ENCODE peak calls at places on chromosomes 6 and 20, in eight cellular contexts. One of them, this sample, is unnamed.

GRCh38 chr6:116012471-116012949 is 48.2 kb downstream of the FRK start:
- DNase-seq in tibial nerve: no peak
- DNase-seq in CD8-positive, alpha-beta memory T cell: no peak
- DNase-seq in CD4-positive, alpha-beta memory T cell: no peak
- DNase-seq in thoracic aorta: no peak
- DNase-seq in naive thymus-derived CD4-positive, alpha-beta T cell: no peak
- DNase-seq in CD8-positive, alpha-beta T cell: no peak
- DNase-seq in effector memory CD4-positive, alpha-beta T cell: no peak
- DNase-seq in this sample: no peak

GRCh38 chr6:111658445-111659154 is 52.9 kb upstream of the TRAF3IP2 start:
- DNase-seq in tibial nerve: no peak
- DNase-seq in CD8-positive, alpha-beta memory T cell: no peak
- DNase-seq in CD4-positive, alpha-beta memory T cell: no peak
- DNase-seq in thoracic aorta: no peak
- DNase-seq in naive thymus-derived CD4-positive, alpha-beta T cell: no peak
- DNase-seq in CD8-positive, alpha-beta T cell: no peak
- DNase-seq in effector memory CD4-positive, alpha-beta T cell: no peak
- DNase-seq in this sample: no peak

GRCh38 chr20:23116301-23117089 is 30.4 kb upstream of the CD93 start:
- DNase-seq in tibial nerve: no peak
- DNase-seq in CD8-positive, alpha-beta memory T cell: no peak
- DNase-seq in CD4-positive, alpha-beta memory T cell: no peak
- DNase-seq in thoracic aorta: no peak
- DNase-seq in naive thymus-derived CD4-positive, alpha-beta T cell: no peak
- DNase-seq in CD8-positive, alpha-beta T cell: no peak
- DNase-seq in effector memory CD4-positive, alpha-beta T cell: no peak
- DNase-seq in this sample: no peak

GRCh38 chr20:20837574-20838021 is 125.2 kb upstream of the RALGAPA2 start:
- DNase-seq in tibial nerve: peak; percentile 28
- DNase-seq in CD8-positive, alpha-beta memory T cell: no peak
- DNase-seq in CD4-positive, alpha-beta memory T cell: no peak
- DNase-seq in thoracic aorta: no peak
- DNase-seq in naive thymus-derived CD4-positive, alpha-beta T cell: no peak
- DNase-seq in CD8-positive, alpha-beta T cell: peak; percentile 21
- DNase-seq in effector memory CD4-positive, alpha-beta T cell: no peak
- DNase-seq in this sample: peak; percentile 36

GRCh38 chr6:116118608-116119007 is 7.3 kb downstream of the COL10A1 start:
- DNase-seq in tibial nerve: no peak
- DNase-seq in CD8-positive, alpha-beta memory T cell: no peak
- DNase-seq in CD4-positive, alpha-beta memory T cell: no peak
- DNase-seq in thoracic aorta: no peak
- DNase-seq in naive thymus-derived CD4-positive, alpha-beta T cell: no peak
- DNase-seq in CD8-positive, alpha-beta T cell: no peak
- DNase-seq in effector memory CD4-positive, alpha-beta T cell: no peak
- DNase-seq in this sample: no peak

GRCh38 chr6:3147914-3148757 is 9.2 kb downstream of the TUBB2A start:
- DNase-seq in tibial nerve: no peak
- DNase-seq in CD8-positive, alpha-beta memory T cell: no peak
- DNase-seq in CD4-positive, alpha-beta memory T cell: no peak
- DNase-seq in thoracic aorta: no peak
- DNase-seq in naive thymus-derived CD4-positive, alpha-beta T cell: no peak
- DNase-seq in CD8-positive, alpha-beta T cell: no peak
- DNase-seq in effector memory CD4-positive, alpha-beta T cell: no peak
- DNase-seq in this sample: no peak

GRCh38 chr6:62285612-62286469 is at the start of gene KHDRBS2:
- DNase-seq in tibial nerve: peak; percentile 56
- DNase-seq in CD8-positive, alpha-beta memory T cell: no peak
- DNase-seq in CD4-positive, alpha-beta memory T cell: no peak
- DNase-seq in thoracic aorta: peak; percentile 7
- DNase-seq in naive thymus-derived CD4-positive, alpha-beta T cell: no peak
- DNase-seq in CD8-positive, alpha-beta T cell: peak; percentile 20
- DNase-seq in effector memory CD4-positive, alpha-beta T cell: no peak
- DNase-seq in this sample: peak; percentile 76

GRCh38 chr6:109450801-109451200 is 4.8 kb downstream of the MICAL1 start:
- DNase-seq in tibial nerve: no peak
- DNase-seq in CD8-positive, alpha-beta memory T cell: no peak
- DNase-seq in CD4-positive, alpha-beta memory T cell: no peak
- DNase-seq in thoracic aorta: no peak
- DNase-seq in naive thymus-derived CD4-positive, alpha-beta T cell: no peak
- DNase-seq in CD8-positive, alpha-beta T cell: no peak
- DNase-seq in effector memory CD4-positive, alpha-beta T cell: no peak
- DNase-seq in this sample: no peak

GRCh38 chr20:15547109-15547508 is 1026.1 kb downstream of the KIF16B start:
- DNase-seq in tibial nerve: no peak
- DNase-seq in CD8-positive, alpha-beta memory T cell: no peak
- DNase-seq in CD4-positive, alpha-beta memory T cell: no peak
- DNase-seq in thoracic aorta: no peak
- DNase-seq in naive thymus-derived CD4-positive, alpha-beta T cell: no peak
- DNase-seq in CD8-positive, alpha-beta T cell: no peak
- DNase-seq in effector memory CD4-positive, alpha-beta T cell: no peak
- DNase-seq in this sample: no peak

GRCh38 chr20:15544727-15545126 is 1028.5 kb downstream of the KIF16B start:
- DNase-seq in tibial nerve: no peak
- DNase-seq in CD8-positive, alpha-beta memory T cell: no peak
- DNase-seq in CD4-positive, alpha-beta memory T cell: no peak
- DNase-seq in thoracic aorta: no peak
- DNase-seq in naive thymus-derived CD4-positive, alpha-beta T cell: no peak
- DNase-seq in CD8-positive, alpha-beta T cell: no peak
- DNase-seq in effector memory CD4-positive, alpha-beta T cell: no peak
- DNase-seq in this sample: no peak

GRCh38 chr20:15546624-15547023 is 1026.6 kb downstream of the KIF16B start:
- DNase-seq in tibial nerve: no peak
- DNase-seq in CD8-positive, alpha-beta memory T cell: no peak
- DNase-seq in CD4-positive, alpha-beta memory T cell: no peak
- DNase-seq in thoracic aorta: no peak
- DNase-seq in naive thymus-derived CD4-positive, alpha-beta T cell: no peak
- DNase-seq in CD8-positive, alpha-beta T cell: no peak
- DNase-seq in effector memory CD4-positive, alpha-beta T cell: no peak
- DNase-seq in this sample: no peak

DNA sequence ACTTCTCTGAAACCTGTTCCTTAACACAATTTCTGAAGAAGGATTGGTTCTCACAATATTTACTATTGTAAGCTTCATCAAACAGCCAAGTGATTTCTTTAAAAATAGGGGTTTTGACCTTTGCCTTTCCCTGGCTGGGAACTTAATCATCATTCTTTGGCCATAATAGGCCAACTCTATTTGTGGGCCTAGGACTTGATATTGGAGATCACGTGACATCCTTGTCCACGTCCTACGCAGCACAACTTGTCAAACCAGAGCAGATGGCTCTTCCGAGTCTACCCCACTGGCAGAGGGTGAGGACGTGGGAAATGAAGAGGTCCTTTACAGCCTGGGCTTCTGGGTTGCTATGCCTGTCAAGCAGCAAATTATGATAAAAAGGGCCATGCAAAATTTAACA is 1030.6 kb downstream of the KIF16B start:
- DNase-seq in tibial nerve: no peak
- DNase-seq in CD8-positive, alpha-beta memory T cell: no peak
- DNase-seq in CD4-positive, alpha-beta memory T cell: no peak
- DNase-seq in thoracic aorta: no peak
- DNase-seq in naive thymus-derived CD4-positive, alpha-beta T cell: no peak
- DNase-seq in CD8-positive, alpha-beta T cell: no peak
- DNase-seq in effector memory CD4-positive, alpha-beta T cell: no peak
- DNase-seq in this sample: no peak
- H3K9me3 ChIP-seq in tibial nerve: no peaks in the 10 kb centered on the region
- H3K9me3 ChIP-seq in CD8-positive, alpha-beta memory T cell: no peaks in the 10 kb centered on the region
- H3K9me3 ChIP-seq in CD4-positive, alpha-beta memory T cell: no peaks in the 10 kb centered on the region
- H3K9me3 ChIP-seq in thoracic aorta: no peaks in the 10 kb centered on the region
- H3K9me3 ChIP-seq in naive thymus-derived CD4-positive, alpha-beta T cell: no peaks in the 10 kb centered on the region
- H3K9me3 ChIP-seq in CD8-positive, alpha-beta T cell: no peaks in the 10 kb centered on the region
- H3K9me3 ChIP-seq in effector memory CD4-positive, alpha-beta T cell: no peaks in the 10 kb centered on the region
- H3K9me3 ChIP-seq in this sample: no peaks in the 10 kb centered on the region

DNA sequence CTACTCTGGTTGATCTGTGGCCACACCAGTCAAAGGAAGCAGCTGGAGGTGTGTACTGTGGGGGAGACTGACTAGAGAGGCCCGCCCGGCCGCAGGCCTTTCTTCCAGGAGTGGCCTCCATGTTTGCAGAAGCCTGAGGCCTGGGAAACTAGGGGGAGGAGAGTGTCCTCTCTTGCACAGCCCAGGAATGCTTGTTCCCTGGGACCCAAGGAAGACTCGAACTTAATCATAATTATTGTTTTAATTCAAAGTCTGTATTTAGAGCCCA is 23.1 kb downstream of the BNIP5 start:
- DNase-seq in tibial nerve: no peak
- DNase-seq in CD8-positive, alpha-beta memory T cell: no peak
- DNase-seq in CD4-positive, alpha-beta memory T cell: no peak
- DNase-seq in thoracic aorta: no peak
- DNase-seq in naive thymus-derived CD4-positive, alpha-beta T cell: no peak
- DNase-seq in CD8-positive, alpha-beta T cell: no peak
- DNase-seq in effector memory CD4-positive, alpha-beta T cell: no peak
- DNase-seq in this sample: no peak
- H3K27me3 ChIP-seq in tibial nerve: no peaks in the 10 kb centered on the region
- H3K27me3 ChIP-seq in CD8-positive, alpha-beta memory T cell: no peaks in the 10 kb centered on the region
- H3K27me3 ChIP-seq in CD4-positive, alpha-beta memory T cell: no peaks in the 10 kb centered on the region
- H3K27me3 ChIP-seq in thoracic aorta: no peaks in the 10 kb centered on the region
- H3K27me3 ChIP-seq in naive thymus-derived CD4-positive, alpha-beta T cell: no peaks in the 10 kb centered on the region
- H3K27me3 ChIP-seq in CD8-positive, alpha-beta T cell: no peaks in the 10 kb centered on the region
- H3K27me3 ChIP-seq in effector memory CD4-positive, alpha-beta T cell: no peaks in the 10 kb centered on the region
- H3K27me3 ChIP-seq in this sample: peaks cover 62% of the 10 kb centered on the region

GRCh38 chr6:168716581-168716980 is 275.6 kb downstream of the SMOC2 start:
- DNase-seq in tibial nerve: no peak
- DNase-seq in CD8-positive, alpha-beta memory T cell: no peak
- DNase-seq in CD4-positive, alpha-beta memory T cell: no peak
- DNase-seq in thoracic aorta: no peak
- DNase-seq in naive thymus-derived CD4-positive, alpha-beta T cell: no peak
- DNase-seq in CD8-positive, alpha-beta T cell: no peak
- DNase-seq in effector memory CD4-positive, alpha-beta T cell: no peak
- DNase-seq in this sample: no peak

GRCh38 chr6:168714547-168715260 is 273.7 kb downstream of the SMOC2 start:
- DNase-seq in tibial nerve: no peak
- DNase-seq in CD8-positive, alpha-beta memory T cell: no peak
- DNase-seq in CD4-positive, alpha-beta memory T cell: no peak
- DNase-seq in thoracic aorta: no peak
- DNase-seq in naive thymus-derived CD4-positive, alpha-beta T cell: no peak
- DNase-seq in CD8-positive, alpha-beta T cell: no peak
- DNase-seq in effector memory CD4-positive, alpha-beta T cell: no peak
- DNase-seq in this sample: no peak

GRCh38 chr6:168717491-168717890 is 276.5 kb downstream of the SMOC2 start:
- DNase-seq in tibial nerve: no peak
- DNase-seq in CD8-positive, alpha-beta memory T cell: no peak
- DNase-seq in CD4-positive, alpha-beta memory T cell: no peak
- DNase-seq in thoracic aorta: no peak
- DNase-seq in naive thymus-derived CD4-positive, alpha-beta T cell: no peak
- DNase-seq in CD8-positive, alpha-beta T cell: no peak
- DNase-seq in effector memory CD4-positive, alpha-beta T cell: no peak
- DNase-seq in this sample: no peak

GRCh38 chr6:168713839-168714238 is 272.9 kb downstream of the SMOC2 start:
- DNase-seq in tibial nerve: no peak
- DNase-seq in CD8-positive, alpha-beta memory T cell: no peak
- DNase-seq in CD4-positive, alpha-beta memory T cell: no peak
- DNase-seq in thoracic aorta: no peak
- DNase-seq in naive thymus-derived CD4-positive, alpha-beta T cell: no peak
- DNase-seq in CD8-positive, alpha-beta T cell: no peak
- DNase-seq in effector memory CD4-positive, alpha-beta T cell: no peak
- DNase-seq in this sample: no peak

DNA sequence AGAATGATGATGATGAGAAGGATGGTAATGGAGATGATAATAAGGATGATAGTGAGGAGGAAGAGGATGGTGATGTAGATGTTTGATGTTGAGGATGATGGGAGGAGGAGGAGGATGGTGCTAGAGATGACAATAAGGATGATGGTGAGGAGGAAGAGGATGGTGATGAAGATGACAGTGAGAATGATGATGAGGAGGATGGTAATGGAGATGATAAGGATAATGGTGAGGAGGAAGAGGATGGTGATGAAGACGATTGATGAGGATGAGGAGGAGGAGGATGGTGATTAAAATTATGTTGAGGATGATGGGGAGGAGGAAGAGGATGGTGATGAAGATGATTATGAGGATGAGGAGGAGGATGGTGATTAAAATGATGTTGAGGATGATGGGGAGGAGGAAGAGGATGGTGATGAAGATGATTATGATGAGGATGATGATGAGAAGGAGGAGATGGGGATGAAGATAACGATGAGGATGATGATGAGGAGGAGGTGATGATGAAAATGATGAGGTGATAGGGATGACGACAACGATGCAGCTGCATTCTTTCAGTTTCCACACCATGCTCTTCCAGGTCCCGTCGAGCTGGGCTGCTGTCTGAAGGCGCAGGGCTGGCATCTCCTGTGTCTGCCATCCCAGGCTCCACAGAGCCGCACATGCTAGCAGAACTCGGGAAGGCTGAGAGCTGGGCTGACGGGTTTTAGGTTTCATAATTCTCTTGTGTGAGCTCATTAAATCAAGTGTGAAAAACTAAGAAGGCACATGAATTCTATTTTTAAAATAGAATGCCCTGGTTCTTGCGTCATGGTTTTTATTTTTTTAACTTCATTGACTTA is 274.9 kb downstream of the SMOC2 start:
- DNase-seq in tibial nerve: no peak
- DNase-seq in CD8-positive, alpha-beta memory T cell: no peak
- DNase-seq in CD4-positive, alpha-beta memory T cell: peak; percentile 4
- DNase-seq in thoracic aorta: no peak
- DNase-seq in naive thymus-derived CD4-positive, alpha-beta T cell: no peak
- DNase-seq in CD8-positive, alpha-beta T cell: no peak
- DNase-seq in effector memory CD4-positive, alpha-beta T cell: no peak
- DNase-seq in this sample: no peak
- H3K9me3 ChIP-seq in tibial nerve: peaks cover 8% of the 10 kb centered on the region
- H3K9me3 ChIP-seq in CD8-positive, alpha-beta memory T cell: no peaks in the 10 kb centered on the region
- H3K9me3 ChIP-seq in CD4-positive, alpha-beta memory T cell: no peaks in the 10 kb centered on the region
- H3K9me3 ChIP-seq in thoracic aorta: no peaks in the 10 kb centered on the region
- H3K9me3 ChIP-seq in naive thymus-derived CD4-positive, alpha-beta T cell: no peaks in the 10 kb centered on the region
- H3K9me3 ChIP-seq in CD8-positive, alpha-beta T cell: no peaks in the 10 kb centered on the region
- H3K9me3 ChIP-seq in effector memory CD4-positive, alpha-beta T cell: no peaks in the 10 kb centered on the region
- H3K9me3 ChIP-seq in this sample: no peaks in the 10 kb centered on the region

GRCh38 chr6:10402648-10403311 is 12.1 kb downstream of the TFAP2A start:
- DNase-seq in tibial nerve: no peak
- DNase-seq in CD8-positive, alpha-beta memory T cell: no peak
- DNase-seq in CD4-positive, alpha-beta memory T cell: no peak
- DNase-seq in thoracic aorta: no peak
- DNase-seq in naive thymus-derived CD4-positive, alpha-beta T cell: no peak
- DNase-seq in CD8-positive, alpha-beta T cell: no peak
- DNase-seq in effector memory CD4-positive, alpha-beta T cell: no peak
- DNase-seq in this sample: no peak

GRCh38 chr6:10401632-10402223 is 13.1 kb downstream of the TFAP2A start:
- DNase-seq in tibial nerve: no peak
- DNase-seq in CD8-positive, alpha-beta memory T cell: no peak
- DNase-seq in CD4-positive, alpha-beta memory T cell: no peak
- DNase-seq in thoracic aorta: no peak
- DNase-seq in naive thymus-derived CD4-positive, alpha-beta T cell: no peak
- DNase-seq in CD8-positive, alpha-beta T cell: no peak
- DNase-seq in effector memory CD4-positive, alpha-beta T cell: no peak
- DNase-seq in this sample: no peak

GRCh38 chr6:10400330-10400729 is 14.5 kb downstream of the TFAP2A start:
- DNase-seq in tibial nerve: no peak
- DNase-seq in CD8-positive, alpha-beta memory T cell: no peak
- DNase-seq in CD4-positive, alpha-beta memory T cell: no peak
- DNase-seq in thoracic aorta: no peak
- DNase-seq in naive thymus-derived CD4-positive, alpha-beta T cell: no peak
- DNase-seq in CD8-positive, alpha-beta T cell: no peak
- DNase-seq in effector memory CD4-positive, alpha-beta T cell: no peak
- DNase-seq in this sample: no peak

GRCh38 chr6:10399451-10399850 is 15.4 kb downstream of the TFAP2A start:
- DNase-seq in tibial nerve: no peak
- DNase-seq in CD8-positive, alpha-beta memory T cell: no peak
- DNase-seq in CD4-positive, alpha-beta memory T cell: no peak
- DNase-seq in thoracic aorta: no peak
- DNase-seq in naive thymus-derived CD4-positive, alpha-beta T cell: no peak
- DNase-seq in CD8-positive, alpha-beta T cell: no peak
- DNase-seq in effector memory CD4-positive, alpha-beta T cell: no peak
- DNase-seq in this sample: no peak

DNA sequence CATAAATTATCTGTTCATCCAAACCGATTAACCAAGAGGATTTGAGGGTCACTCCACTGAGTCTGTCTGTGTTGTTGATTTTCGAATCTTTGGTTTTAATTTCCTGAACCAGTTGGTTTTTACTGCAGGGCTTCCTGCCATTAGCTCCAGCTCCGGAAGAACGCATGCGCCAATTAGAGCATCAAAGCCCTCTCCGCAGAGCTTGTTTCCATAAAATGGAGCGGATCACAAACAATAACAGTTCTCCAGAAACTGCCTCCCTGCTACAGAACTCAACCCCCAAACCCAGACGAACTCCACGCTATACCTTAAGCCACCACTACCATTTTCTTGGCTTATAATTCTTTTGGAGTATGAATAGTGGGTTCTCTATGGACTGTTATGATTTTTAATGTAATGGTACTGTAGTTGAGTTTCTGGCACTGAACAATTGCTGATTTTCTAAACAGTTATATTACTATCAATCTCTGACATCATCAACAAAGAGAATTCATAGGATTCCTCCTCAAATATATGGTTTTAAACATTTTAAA is 13.8 kb downstream of the TFAP2A start:
- DNase-seq in tibial nerve: no peak
- DNase-seq in CD8-positive, alpha-beta memory T cell: no peak
- DNase-seq in CD4-positive, alpha-beta memory T cell: no peak
- DNase-seq in thoracic aorta: no peak
- DNase-seq in naive thymus-derived CD4-positive, alpha-beta T cell: no peak
- DNase-seq in CD8-positive, alpha-beta T cell: no peak
- DNase-seq in effector memory CD4-positive, alpha-beta T cell: no peak
- DNase-seq in this sample: no peak
- H3K27me3 ChIP-seq in tibial nerve: peaks cover 57% of the 10 kb centered on the region
- H3K27me3 ChIP-seq in CD8-positive, alpha-beta memory T cell: peaks cover 18% of the 10 kb centered on the region
- H3K27me3 ChIP-seq in CD4-positive, alpha-beta memory T cell: peaks cover 13% of the 10 kb centered on the region
- H3K27me3 ChIP-seq in thoracic aorta: peaks cover 1% of the 10 kb centered on the region
- H3K27me3 ChIP-seq in naive thymus-derived CD4-positive, alpha-beta T cell: no peaks in the 10 kb centered on the region
- H3K27me3 ChIP-seq in CD8-positive, alpha-beta T cell: peaks cover 11% of the 10 kb centered on the region
- H3K27me3 ChIP-seq in effector memory CD4-positive, alpha-beta T cell: peaks cover 20% of the 10 kb centered on the region
- H3K27me3 ChIP-seq in this sample: peaks cover 100% of the 10 kb centered on the region

This sample was measured in left ventricle myocardium inferior.